ENCODE peak calls at places on chromosomes 1 and 21, in eight cellular contexts. I is right lobe of liver; W is stimulated activated CD8-positive, alpha-beta memory T cell treated with anti-CD3 and anti-CD28 coated beads, Interleukin-4, amount 100 ng/mL, for 24 hours; N is NCI-H2081 treated with DMSO at 0.1 percent for 48 hours; A is posterior cingulate gyrus; P is G401; O is HCT116; K is stimulated activated CD4-positive, alpha-beta T cell treated with anti-CD3 and anti-CD28 coated beads, Interleukin-1b, Interleukin-23, amount 100 ng/mL, for 1 hour. V is an unnamed sample.

GRCh38 chr1:86419277-86419903 is 4.6 kb upstream of the CLCA2 start:
- DNase-seq in I (no peak), W (no peak), N (no peak), A (no peak), P (no peak), O (no peak), K (no peak), V (no peak)

GRCh38 chr1:81151300-81151699 is 649.4 kb upstream of the ADGRL2 start:
- DNase-seq in I (no peak), W (no peak), N (no peak), A (no peak), P (no peak), O (no peak), K (no peak), V (no peak)

GRCh38 chr1:228207851-228208821 is at the start of gene OBSCN:
- DNase-seq in I (no peak), W (no peak), N (no peak), A (no peak), P (no peak), O (no peak), K (no peak), V (no peak)

GRCh38 chr1:92752719-92753118 is 32.2 kb downstream of the EVI5 start:
- DNase-seq in I (no peak), W (no peak), N (no peak), A (no peak), P (no peak), O (no peak), K (no peak), V (no peak)

GRCh38 chr1:28157901-28158300 is 18.6 kb downstream of the PTAFR start:
- DNase-seq in I (no peak), W (no peak), N (no peak), A (no peak), P (no peak), O (no peak), K (no peak), V (no peak)

GRCh38 chr1:109241841-109242301 is 7.5 kb upstream of the CELSR2 start:
- DNase-seq in I (no peak), W (no peak), N (no peak), A (no peak), P (peak), O (no peak), K (no peak), V (no peak)

GRCh38 chr1:76238094-76238551 is 163.6 kb downstream of the ST6GALNAC3 start:
- DNase-seq in I (no peak), W (no peak), N (no peak), A (no peak), P (no peak), O (peak), K (no peak), V (no peak)

GRCh38 chr1:98668733-98669132 is 7.2 kb downstream of the SNX7 start:
- DNase-seq in I (no peak), W (no peak), N (no peak), A (no peak), P (no peak), O (no peak), K (no peak), V (no peak)

GRCh38 chr1:20732588-20733360 is at the start of gene SH2D5:
- DNase-seq in I (no peak), W (peak), N (no peak), A (peak), P (peak), O (peak), K (peak), V (peak)

GRCh38 chr1:29236993-29237905 is 927 bp downstream of the PTPRU start:
- DNase-seq in I (peak), W (no peak), N (no peak), A (no peak), P (no peak), O (no peak), K (no peak), V (no peak)

GRCh38 chr21:39364949-39365348 is 16.1 kb upstream of the HMGN1 start:
- DNase-seq in I (no peak), W (no peak), N (no peak), A (no peak), P (no peak), O (no peak), K (no peak), V (no peak)

GRCh38 chr1:240768979-240769378 is 157.0 kb upstream of the GREM2 start:
- DNase-seq in I (no peak), W (no peak), N (no peak), A (no peak), P (no peak), O (no peak), K (no peak), V (no peak)

GRCh38 chr1:33036051-33036525 is 595 bp downstream of the AK2 start:
- DNase-seq in I (no peak), W (no peak), N (no peak), A (no peak), P (no peak), O (no peak), K (no peak), V (no peak)

GRCh38 chr1:186960866-186961265 is 132.1 kb downstream of the PLA2G4A start:
- DNase-seq in I (no peak), W (no peak), N (no peak), A (no peak), P (no peak), O (no peak), K (no peak), V (no peak)

GRCh38 chr1:174425121-174425520 is 22.6 kb upstream of the GPR52 start:
- DNase-seq in I (no peak), W (no peak), N (no peak), A (no peak), P (no peak), O (no peak), K (no peak), V (no peak)

GRCh38 chr21:32102426-32102825 is 176.4 kb downstream of the MIS18A start:
- DNase-seq in I (no peak), W (no peak), N (no peak), A (no peak), P (no peak), O (no peak), K (no peak), V (no peak)

GRCh38 chr1:51627672-51628071 is 10.8 kb downstream of the OSBPL9 start:
- DNase-seq in I (no peak), W (no peak), N (no peak), A (no peak), P (peak), O (no peak), K (no peak), V (no peak)

GRCh38 chr21:34817821-34818662 is 149.2 kb downstream of the CLIC6 start:
- DNase-seq in I (no peak), W (no peak), N (no peak), A (no peak), P (no peak), O (no peak), K (no peak), V (no peak)

GRCh38 chr1:110538082-110538481 is 19.1 kb upstream of the KCNA10 start:
- DNase-seq in I (no peak), W (no peak), N (no peak), A (peak), P (peak), O (no peak), K (no peak), V (no peak)

GRCh38 chr21:42156690-42157605 is 62.0 kb upstream of the ABCG1 start:
- DNase-seq in I (peak), W (no peak), N (no peak), A (peak), P (peak), O (no peak), K (no peak), V (no peak)

GRCh38 chr1:43979261-43979527 is 184 bp downstream of the B4GALT2 start:
- DNase-seq in I (no peak), W (no peak), N (no peak), A (no peak), P (no peak), O (no peak), K (no peak), V (no peak)

GRCh38 chr1:219415915-219416314 is 197.0 kb downstream of the ZC3H11B start:
- DNase-seq in I (no peak), W (no peak), N (no peak), A (no peak), P (no peak), O (no peak), K (no peak), V (no peak)

GRCh38 chr1:84582802-84583587 is 8.8 kb upstream of the CTBS start:
- DNase-seq in I (no peak), W (no peak), N (no peak), A (no peak), P (no peak), O (no peak), K (no peak), V (no peak)

GRCh38 chr1:76161451-76161850 is 86.9 kb downstream of the ST6GALNAC3 start:
- DNase-seq in I (no peak), W (no peak), N (no peak), A (no peak), P (no peak), O (no peak), K (no peak), V (no peak)

V was measured in keratinocyte.